ENCODE peak calls at places on chromosomes 5 and 9, in seven cellular contexts. X is GM23248; E is H54; A is naive thymus-derived CD4-positive, alpha-beta T cell; S is amniotic stem cell; B is activated CD8-positive, alpha-beta memory T cell treated with anti-CD3 and anti-CD28 coated beads for 4 hours; D is HepG2. K is an unnamed sample.

GRCh38 chr5:41527201-41527779 is 16.9 kb upstream of the PLCXD3 start:
- DNase-seq in B (no peak), A (no peak), D (no peak), X (peak), E (peak), S (peak), K (no peak)

GRCh38 chr5:135319928-135320606 is 79.0 kb downstream of the MACROH2A1 start:
- DNase-seq in X (no peak), D (no peak), E (no peak), A (no peak), B (no peak), S (no peak), K (no peak)

GRCh38 chr5:132354828-132355765 is 14.4 kb upstream of the SLC22A5 start:
- DNase-seq in D (no peak), E (no peak), A (no peak), X (no peak), B (no peak), S (no peak), K (no peak)

GRCh38 chr5:177402271-177403043 is 2.0 kb upstream of the PFN3 start:
- DNase-seq in B (peak), A (peak), S (no peak), E (no peak), D (no peak), X (peak), K (no peak)

GRCh38 chr5:68924490-68925145 is 169.2 kb upstream of the SLC30A5 start:
- DNase-seq in X (peak), S (peak), D (peak), B (no peak), A (no peak), E (no peak), K (no peak)

GRCh38 chr9:34734720-34735119 is 24.8 kb upstream of the CCL21 start:
- DNase-seq in S (no peak), E (no peak), X (no peak), A (no peak), D (no peak), B (no peak), K (no peak)

GRCh38 chr5:153552886-153553285 is 62.4 kb downstream of the GRIA1 start:
- DNase-seq in X (no peak), A (no peak), B (no peak), E (no peak), D (no peak), S (no peak), K (no peak)

GRCh38 chr5:54007822-54008777 is 302.3 kb downstream of the ARL15 start:
- DNase-seq in B (no peak), D (peak), E (peak), X (peak), S (peak), A (no peak), K (no peak)

GRCh38 chr5:154071799-154072781 is 33.3 kb downstream of the MFAP3 start:
- DNase-seq in B (peak), X (peak), D (peak), S (peak), A (peak), E (peak), K (no peak)

GRCh38 chr9:135310134-135310533 is 169.4 kb upstream of the PPP1R26 start:
- DNase-seq in D (no peak), E (no peak), A (no peak), S (no peak), X (no peak), B (no peak), K (no peak)

GRCh38 chr5:83900307-83900706 is 179.7 kb upstream of the HAPLN1 start:
- DNase-seq in A (no peak), E (no peak), X (peak), D (no peak), S (no peak), B (no peak), K (no peak)

GRCh38 chr9:81543695-81544094 is 145.7 kb downstream of the TLE1 start:
- DNase-seq in B (no peak), A (no peak), S (no peak), E (no peak), X (no peak), D (no peak), K (no peak)

GRCh38 chr9:87275039-87275725 is 222.5 kb upstream of the DAPK1 start:
- DNase-seq in S (no peak), X (no peak), D (no peak), E (no peak), B (no peak), A (no peak), K (no peak)

GRCh38 chr5:14090755-14091154 is 52.4 kb upstream of the TRIO start:
- DNase-seq in S (no peak), X (no peak), E (no peak), D (no peak), B (no peak), A (no peak), K (no peak)

GRCh38 chr9:127570533-127571111 is 41.5 kb upstream of the STXBP1 start:
- DNase-seq in X (no peak), B (no peak), S (no peak), D (no peak), E (no peak), A (no peak), K (no peak)

GRCh38 chr9:96417610-96418073 is 528 bp downstream of the ZNF367 start:
- DNase-seq in D (no peak), B (peak), E (peak), X (peak), A (no peak), S (no peak), K (no peak)

GRCh38 chr9:36853233-36853632 is 180.8 kb downstream of the PAX5 start:
- DNase-seq in E (no peak), S (no peak), B (no peak), A (no peak), D (no peak), X (no peak), K (no peak)

GRCh38 chr9:87445646-87446045 is 52.0 kb upstream of the DAPK1 start:
- DNase-seq in D (no peak), S (no peak), X (peak), E (peak), B (no peak), A (no peak), K (no peak)

GRCh38 chr5:149175346-149176113 is 34.2 kb downstream of the ABLIM3 start:
- DNase-seq in A (no peak), E (no peak), D (no peak), X (peak), B (no peak), S (no peak), K (no peak)

K was measured in SIG-M5.